ENCODE peak calls at places on chromosomes 3 and 15, in ten cellular contexts. T is heart right ventricle, K is Right ventricle myocardium superior, X is astrocyte, H is HT1080, W is HepG2, I is Caco-2, Q is lower lobe of right lung, D is HL-60, P is memory B cell. O is an unnamed sample.

GRCh38 chr3:152466784-152467183 is 198.1 kb downstream of the MBNL1 start:
- DNase-seq in T (no peak), K (no peak), X (peak), H (peak), W (peak), I (no peak), Q (no peak), D (no peak), P (peak), O (no peak)

GRCh38 chr3:45021524-45021923 is 4.6 kb upstream of the CLEC3B start:
- DNase-seq in T (peak), K (peak), X (no peak), H (no peak), W (no peak), I (no peak), Q (no peak), D (no peak), P (no peak), O (no peak)

GRCh38 chr3:158909870-158910269 is 108.0 kb downstream of the MFSD1 start:
- DNase-seq in T (no peak), K (no peak), X (peak), H (peak), W (no peak), I (no peak), Q (no peak), D (no peak), P (no peak), O (no peak)

GRCh38 chr3:135125171-135125801 is 330.2 kb downstream of the EPHB1 start:
- DNase-seq in T (no peak), K (no peak), X (peak), H (peak), W (peak), I (no peak), Q (no peak), D (no peak), P (no peak), O (no peak)

GRCh38 chr3:163916596-163917560 is 1161.4 kb downstream of the SI start:
- DNase-seq in T (no peak), K (no peak), X (no peak), H (peak), W (peak), I (no peak), Q (no peak), D (no peak), P (no peak), O (peak)

GRCh38 chr3:159929181-159929893 is 59.3 kb upstream of the IL12A start:
- DNase-seq in T (peak), K (no peak), X (peak), H (peak), W (peak), I (peak), Q (peak), D (peak), P (no peak), O (no peak)

GRCh38 chr3:190709351-190709773 is 153.1 kb downstream of the GMNC start:
- DNase-seq in T (no peak), K (no peak), X (peak), H (peak), W (no peak), I (no peak), Q (no peak), D (no peak), P (no peak), O (no peak)

GRCh38 chr3:123015596-123015995 is 12.0 kb downstream of the SEMA5B start:
- DNase-seq in T (no peak), K (no peak), X (no peak), H (no peak), W (no peak), I (no peak), Q (no peak), D (no peak), P (no peak), O (no peak)

GRCh38 chr3:185552358-185552877 is at the start of gene LIPH:
- DNase-seq in T (no peak), K (no peak), X (peak), H (peak), W (no peak), I (no peak), Q (no peak), D (peak), P (no peak), O (peak)

GRCh38 chr3:126441256-126441880 is 34.3 kb downstream of the ZXDC start:
- DNase-seq in T (no peak), K (no peak), X (no peak), H (no peak), W (no peak), I (no peak), Q (no peak), D (no peak), P (no peak), O (no peak)

GRCh38 chr3:26963356-26963742 is 340.8 kb downstream of the LRRC3B start:
- DNase-seq in T (no peak), K (no peak), X (no peak), H (no peak), W (peak), I (no peak), Q (no peak), D (no peak), P (no peak), O (no peak)

GRCh38 chr3:65338571-65338970 is 650.8 kb upstream of the ADAMTS9 start:
- DNase-seq in T (no peak), K (no peak), X (peak), H (peak), W (no peak), I (no peak), Q (no peak), D (no peak), P (no peak), O (no peak)

GRCh38 chr15:32979710-32980109 is 214.8 kb downstream of the FMN1 start:
- DNase-seq in T (no peak), K (no peak), X (peak), H (peak), W (no peak), I (no peak), Q (no peak), D (no peak), P (no peak), O (no peak)

GRCh38 chr3:134363381-134363755 is 10.9 kb downstream of the AMOTL2 start:
- DNase-seq in T (no peak), K (no peak), X (no peak), H (no peak), W (no peak), I (no peak), Q (no peak), D (no peak), P (no peak), O (no peak)